ENCODE peak calls at places on chromosomes 5 and 9, in nine cellular contexts. I is dorsolateral prefrontal cortex; R is M059J; G is WTC11; A is NCI-H1417; K is IMR-90; M is stimulated activated CD4-positive, alpha-beta T cell treated with anti-CD3 and anti-CD28 coated beads, TNF-alpha, amount 100 ng/mL, for 1 hour; Y is mammary epithelial cell; F is GM12891. N is an unnamed sample.

GRCh38 chr9:8857330-8858249 is 1058.0 kb upstream of the DMAC1 start:
- DNase-seq in M (no peak), G (peak), Y (peak), K (no peak), F (no peak), A (peak), I (peak), R (peak), N (no peak)

GRCh38 chr9:114691046-114691955 is 9.3 kb upstream of the TEX48 start:
- DNase-seq in G (no peak), M (peak), Y (peak), A (no peak), I (no peak), F (no peak), K (peak), R (peak), N (peak)

GRCh38 chr5:155512302-155512701 is 498.7 kb downstream of the KIF4B start:
- DNase-seq in K (no peak), A (no peak), Y (no peak), I (no peak), G (no peak), F (no peak), R (no peak), M (no peak), N (no peak)

GRCh38 chr9:97773723-97774122 is 76.6 kb upstream of the XPA start:
- DNase-seq in R (peak), F (no peak), K (peak), G (no peak), A (no peak), M (no peak), Y (no peak), I (no peak), N (no peak)

GRCh38 chr5:179400020-179400419 is 54.8 kb upstream of the ADAMTS2 start:
- DNase-seq in G (no peak), K (no peak), A (no peak), I (no peak), M (no peak), R (no peak), Y (no peak), F (no peak), N (no peak)

GRCh38 chr5:43802119-43802518 is 199.1 kb downstream of the NNT start:
- DNase-seq in R (peak), A (no peak), K (peak), M (no peak), G (no peak), I (no peak), F (no peak), Y (peak), N (no peak)

GRCh38 chr5:81922790-81923398 is 48.9 kb upstream of the ATG10 start:
- DNase-seq in F (no peak), A (peak), G (no peak), R (no peak), K (no peak), I (no peak), Y (no peak), M (no peak), N (no peak)

GRCh38 chr9:97504381-97505216 is 3.1 kb downstream of the TMOD1 start:
- DNase-seq in M (no peak), G (no peak), R (peak), K (peak), A (no peak), F (no peak), I (no peak), Y (no peak), N (no peak)

N was measured in activated CD8-positive, alpha-beta memory T cell treated with anti-CD3 and anti-CD28 coated beads for 1 hour.